ENCODE peak calls at places on chromosomes 11 and 22, in seven cellular contexts. L is PC-9, J is epithelial cell of proximal tubule, U is cardiac muscle cell, K is HL-60, M is tibial artery, R is mucosa of descending colon. P is an unnamed sample.

GRCh38 chr11:64627371-64627770 is 36.4 kb downstream of the SLC22A12 start:
- DNase-seq in R (no peak), M (no peak), U (no peak), K (no peak), L (no peak), J (no peak), P (no peak)

GRCh38 chr11:12838463-12839120 is 164.4 kb downstream of the TEAD1 start:
- DNase-seq in M (no peak), K (no peak), R (no peak), J (no peak), L (no peak), U (no peak), P (no peak)

GRCh38 chr11:14386895-14387480 is 28.0 kb upstream of the RRAS2 start:
- DNase-seq in J (no peak), L (no peak), M (no peak), K (no peak), R (no peak), U (peak), P (peak)

GRCh38 chr11:131682373-131683015 is 312.1 kb downstream of the NTM start:
- DNase-seq in K (no peak), L (no peak), R (no peak), J (no peak), M (peak), U (no peak), P (no peak)

GRCh38 chr11:2991477-2992233 is 474 bp downstream of the NAP1L4 start:
- DNase-seq in U (peak), K (no peak), R (no peak), L (no peak), J (no peak), M (no peak), P (no peak)

GRCh38 chr11:125016413-125016812 is 46.7 kb upstream of the SLC37A2 start:
- DNase-seq in U (no peak), R (no peak), J (no peak), L (no peak), K (no peak), M (no peak), P (no peak)

GRCh38 chr22:44329179-44329796 is 16.5 kb upstream of the SHISAL1 start:
- DNase-seq in M (no peak), K (no peak), U (no peak), J (no peak), L (peak), R (no peak), P (no peak)

GRCh38 chr11:72701466-72701865 is 27.2 kb upstream of the PDE2A start:
- DNase-seq in L (no peak), K (no peak), M (no peak), J (no peak), U (no peak), R (no peak), P (no peak)

GRCh38 chr11:2268911-2269600 is 1.3 kb downstream of the ASCL2 start:
- DNase-seq in R (peak), L (peak), J (no peak), U (peak), M (peak), K (no peak), P (no peak)

GRCh38 chr11:36280531-36280930 is 8.7 kb downstream of the COMMD9 start:
- DNase-seq in M (no peak), K (no peak), R (no peak), U (no peak), L (no peak), J (no peak), P (no peak)

GRCh38 chr11:57566564-57567209 is 785 bp downstream of the UBE2L6 start:
- DNase-seq in R (no peak), U (no peak), J (no peak), M (no peak), K (no peak), L (no peak), P (no peak)

GRCh38 chr11:77175021-77175842 is 47.2 kb downstream of the MYO7A start:
- DNase-seq in M (no peak), L (no peak), R (peak), J (no peak), K (no peak), U (no peak), P (no peak)

DNA sequence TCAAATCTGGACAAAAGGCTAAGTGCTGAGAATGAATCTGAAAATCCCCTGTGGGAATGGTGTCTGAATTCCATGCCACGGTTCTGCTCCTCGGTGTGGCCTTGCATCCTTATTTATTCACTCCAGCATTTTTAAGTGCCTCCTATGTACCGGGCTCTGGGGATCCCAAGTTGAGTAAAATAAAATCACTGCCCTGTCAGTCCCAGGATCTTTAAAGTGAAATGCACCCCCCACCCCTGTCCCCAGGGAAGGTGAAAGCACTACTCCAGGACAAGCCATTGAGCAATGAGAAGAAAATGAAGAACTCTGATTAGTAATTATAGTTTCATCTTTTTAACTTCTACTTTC is 3.3 kb downstream of the LGR4 start:
- DNase-seq in L (no peak), J (no peak), U (no peak), M (no peak), K (no peak), R (no peak), P (no peak)
- H3K4me3 ChIP-seq in L (peak), J (peak), U (peak), M (no peak), K (no peak), R (no peak), P (peak)

GRCh38 chr22:45692549-45692948 is 20.9 kb downstream of the ATXN10 start:
- DNase-seq in J (no peak), K (no peak), U (no peak), M (no peak), R (no peak), L (peak), P (no peak)
- H3K4me3 ChIP-seq in J (no peak), K (no peak), U (no peak), M (no peak), R (no peak), L (peak), P (no peak)

DNA sequence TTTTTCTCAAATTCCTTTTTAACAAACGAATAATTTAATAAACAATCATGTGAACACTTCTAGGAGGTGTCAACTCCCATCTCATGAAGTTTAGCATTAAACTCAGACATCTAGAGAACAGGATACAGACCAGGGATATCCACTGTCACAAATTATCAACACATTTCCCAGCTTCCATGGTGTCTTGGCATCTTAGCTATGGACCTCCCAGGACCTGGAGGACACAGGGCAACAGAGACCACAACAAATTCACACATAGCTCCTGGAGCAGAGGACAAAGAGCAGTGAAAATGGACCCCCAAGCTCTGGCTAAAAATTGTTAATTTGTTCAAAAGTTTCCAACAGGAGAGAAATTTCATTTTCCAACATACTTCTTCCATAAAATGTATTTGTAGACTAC is 102.2 kb downstream of the SGSM3 start:
- DNase-seq in L (no peak), J (no peak), U (no peak), K (no peak), R (no peak), M (no peak), P (no peak)
- H3K4me3 ChIP-seq in L (no peak), J (no peak), U (no peak), K (no peak), R (no peak), M (no peak), P (no peak)

DNA sequence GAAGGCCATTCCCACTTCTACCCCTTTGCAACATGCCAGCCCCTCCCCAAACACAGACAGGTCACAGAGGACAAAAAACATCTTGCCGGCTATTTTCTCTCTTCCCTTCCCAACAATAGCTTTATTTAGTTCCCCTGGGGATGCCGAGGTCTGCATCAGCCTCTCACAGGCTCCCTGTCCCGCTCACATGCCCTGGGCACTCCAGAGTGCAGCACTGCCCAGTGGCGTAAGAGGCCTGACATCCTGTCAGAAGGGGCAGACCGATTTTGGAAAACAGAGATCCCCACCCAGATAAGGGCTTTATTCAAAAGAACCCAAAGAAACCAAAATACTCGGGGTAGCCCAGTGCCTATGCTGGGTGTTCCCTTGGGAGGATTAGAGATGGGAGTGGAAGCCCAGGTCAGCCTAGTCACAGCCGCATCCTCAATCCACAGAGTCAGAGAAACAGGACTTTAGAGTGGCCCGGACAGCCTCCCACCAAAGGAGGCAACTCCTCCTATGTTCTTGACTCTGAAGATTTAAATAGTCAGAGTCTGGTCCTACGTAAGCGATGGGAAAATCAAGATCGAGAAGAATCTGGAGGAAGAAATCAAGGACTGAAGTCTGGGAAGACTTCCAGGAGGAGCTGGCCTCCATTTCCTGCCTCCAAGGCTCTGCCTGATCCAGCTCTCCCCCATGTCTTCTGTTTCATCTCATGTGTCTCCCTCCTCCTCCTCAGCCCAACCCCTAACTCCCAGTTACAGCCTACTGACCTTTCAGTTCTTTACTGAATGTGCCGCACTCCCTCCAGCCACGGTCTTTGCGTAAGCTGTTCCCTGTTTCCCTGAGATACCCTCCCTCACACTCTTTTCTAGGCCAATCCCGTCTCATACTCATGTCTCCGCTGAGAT is 129.3 kb downstream of the FBXO7 start:
- DNase-seq in L (no peak), U (no peak), J (no peak), M (peak), K (no peak), R (no peak), P (no peak)
- H3K4me3 ChIP-seq in L (no peak), U (no peak), J (no peak), M (no peak), K (no peak), R (no peak), P (no peak)